ENCODE peak calls at places on chromosomes 13 and 19, in eight cellular contexts. Z, D, V, L, Q, R, J and O are unnamed samples.

GRCh38 chr19:10141973-10142372 is 22.3 kb upstream of the EIF3G start:
- DNase-seq in Z (no peak), D (no peak), V (no peak), L (no peak), Q (no peak), R (no peak), J (no peak), O (no peak)

GRCh38 chr13:30418886-30419459 is 3.3 kb upstream of the UBE2L5 start:
- DNase-seq in Z (no peak), D (no peak), V (no peak), L (no peak), Q (no peak), R (no peak), J (no peak), O (no peak)

GRCh38 chr13:36130542-36131214 is 504 bp downstream of the DCLK1 start:
- DNase-seq in Z (no peak), D (no peak), V (peak), L (no peak), Q (peak), R (no peak), J (no peak), O (no peak)

GRCh38 chr19:33392341-33393285 is 19.1 kb downstream of the CEBPG start:
- DNase-seq in Z (no peak), D (peak), V (no peak), L (peak), Q (peak), R (peak), J (no peak), O (no peak)

GRCh38 chr19:58538257-58539168 is 5.4 kb upstream of the TRIM28 start:
- DNase-seq in Z (no peak), D (no peak), V (no peak), L (peak), Q (peak), R (no peak), J (no peak), O (no peak)

GRCh38 chr13:20159646-20160345 is 1.1 kb downstream of the GJA3 start:
- DNase-seq in Z (no peak), D (no peak), V (no peak), L (no peak), Q (no peak), R (no peak), J (no peak), O (no peak)

GRCh38 chr13:76723551-76724232 is 162.5 kb downstream of the KCTD12 start:
- DNase-seq in Z (no peak), D (no peak), V (peak), L (no peak), Q (no peak), R (no peak), J (no peak), O (no peak)

GRCh38 chr19:18274303-18274775 is at the start of gene IQCN:
- DNase-seq in Z (no peak), D (peak), V (peak), L (no peak), Q (no peak), R (peak), J (no peak), O (no peak)

GRCh38 chr19:55544776-55545439 is 435 bp downstream of the SBK3 start:
- DNase-seq in Z (no peak), D (peak), V (no peak), L (no peak), Q (no peak), R (no peak), J (no peak), O (no peak)

GRCh38 chr13:41019578-41020347 is 647 bp upstream of the ELF1 start:
- DNase-seq in Z (no peak), D (peak), V (no peak), L (no peak), Q (peak), R (no peak), J (no peak), O (no peak)

GRCh38 chr13:95298971-95299627 is 2.2 kb downstream of the ABCC4 start:
- DNase-seq in Z (no peak), D (no peak), V (peak), L (no peak), Q (no peak), R (no peak), J (no peak), O (no peak)